ENCODE peak calls at places on chromosome 12, in four cellular contexts. G is HL-60, A is K562, L is HepG2. J is an unnamed sample.

GRCh38 chr12:118315821-118316220 is 56.9 kb downstream of the TAOK3 start:
- DNase-seq in G (no peak), A (no peak), L (no peak), J (no peak)

GRCh38 chr12:84131076-84131475 is 781.5 kb downstream of the SLC6A15 start:
- DNase-seq in G (no peak), A (no peak), L (no peak), J (no peak)

GRCh38 chr12:88448337-88448944 is 131.8 kb downstream of the KITLG start:
- DNase-seq in G (no peak), A (no peak), L (no peak), J (no peak)

GRCh38 chr12:72277415-72277814 is 5.2 kb downstream of the TRHDE start:
- DNase-seq in G (no peak), A (no peak), L (no peak), J (no peak)

GRCh38 chr12:46523446-46523845 is 150.9 kb upstream of the SLC38A2 start:
- DNase-seq in G (no peak), A (no peak), L (peak), J (no peak)

GRCh38 chr12:51819851-51820720 is 28.4 kb downstream of the FIGNL2 start:
- DNase-seq in G (no peak), A (no peak), L (no peak), J (no peak)

GRCh38 chr12:12533238-12533829 is 29.3 kb downstream of the DUSP16 start:
- DNase-seq in G (no peak), A (peak), L (peak), J (no peak)

GRCh38 chr12:53391667-53392244 is 11.8 kb downstream of the SP1 start:
- DNase-seq in G (no peak), A (no peak), L (no peak), J (no peak)

GRCh38 chr12:7951671-7952070 is 15.7 kb upstream of the SLC2A3 start:
- DNase-seq in G (no peak), A (no peak), L (no peak), J (no peak)

GRCh38 chr12:45504606-45505005 is 224.9 kb upstream of the ARID2 start:
- DNase-seq in G (no peak), A (no peak), L (no peak), J (no peak)

GRCh38 chr12:54389536-54390175 is 5.1 kb upstream of the ZNF385A start:
- DNase-seq in G (no peak), A (no peak), L (no peak), J (no peak)

GRCh38 chr12:57215668-57216013 is 953 bp upstream of the NXPH4 start:
- DNase-seq in G (no peak), A (no peak), L (no peak), J (no peak)

GRCh38 chr12:4909397-4909733 is 340 bp upstream of the KCNA1 start:
- DNase-seq in G (no peak), A (no peak), L (no peak), J (no peak)

GRCh38 chr12:119235352-119235751 is 56.6 kb downstream of the HSPB8 start:
- DNase-seq in G (no peak), A (peak), L (no peak), J (no peak)

GRCh38 chr12:84741727-84742126 is 170.9 kb downstream of the SLC6A15 start:
- DNase-seq in G (no peak), A (no peak), L (no peak), J (no peak)

GRCh38 chr12:88553941-88554658 is 26.2 kb downstream of the KITLG start:
- DNase-seq in G (no peak), A (no peak), L (peak), J (no peak)

GRCh38 chr12:29148065-29148957 is 767 bp upstream of the FAR2 start:
- DNase-seq in G (peak), A (peak), L (no peak), J (no peak)

GRCh38 chr12:63075376-63076000 is 75.5 kb downstream of the AVPR1A start:
- DNase-seq in G (no peak), A (no peak), L (no peak), J (no peak)

GRCh38 chr12:62438098-62438692 is 28.4 kb upstream of the MON2 start:
- DNase-seq in G (peak), A (peak), L (peak), J (peak)

GRCh38 chr12:70305794-70306193 is 60.3 kb upstream of the KCNMB4 start:
- DNase-seq in G (no peak), A (no peak), L (no peak), J (no peak)

GRCh38 chr12:33192226-33192625 is 247.4 kb downstream of the SYT10 start:
- DNase-seq in G (no peak), A (no peak), L (no peak), J (no peak)

GRCh38 chr12:75294797-75295196 is 35.3 kb downstream of the CAPS2 start:
- DNase-seq in G (no peak), A (no peak), L (no peak), J (no peak)

GRCh38 chr12:262817-263216 is at the start of gene SLC6A13:
- DNase-seq in G (no peak), A (no peak), L (no peak), J (no peak)

GRCh38 chr12:11797317-11797913 is 147.9 kb downstream of the ETV6 start:
- DNase-seq in G (peak), A (no peak), L (peak), J (no peak)

GRCh38 chr12:52735816-52736632 is 32.7 kb upstream of the KRT77 start:
- DNase-seq in G (no peak), A (no peak), L (no peak), J (no peak)

GRCh38 chr12:31106101-31106803 is 32.6 kb downstream of the DDX11 start:
- DNase-seq in G (no peak), A (no peak), L (no peak), J (no peak)

GRCh38 chr12:28993720-28994119 is 155.4 kb upstream of the FAR2 start:
- DNase-seq in G (no peak), A (no peak), L (no peak), J (no peak)

GRCh38 chr12:89383235-89384049 is 31.1 kb upstream of the DUSP6 start:
- DNase-seq in G (peak), A (no peak), L (peak), J (no peak)

DNA sequence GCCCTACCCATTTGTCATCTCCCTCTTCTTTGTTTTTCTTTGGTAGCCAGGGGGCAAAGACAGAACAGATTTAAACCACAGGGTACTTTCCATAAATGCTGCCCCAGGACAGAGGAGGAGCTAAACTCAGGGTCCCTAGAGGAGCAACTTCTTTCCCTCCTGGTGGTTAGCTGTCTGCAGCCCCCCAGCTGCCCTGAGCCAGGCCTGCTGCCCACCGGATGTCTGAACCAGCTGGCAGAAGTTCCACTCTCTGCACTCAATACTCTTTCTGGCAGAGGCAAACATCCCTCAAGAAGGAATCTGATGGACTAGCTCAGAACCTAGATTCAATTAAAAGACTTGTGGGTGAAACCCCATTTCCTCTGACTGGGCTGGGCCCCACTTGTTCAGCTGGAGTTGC is 10.7 kb downstream of the VDR start:
- DNase-seq in G (no peak), A (no peak), L (no peak), J (no peak)
- TF ChIP-seq GABPA in G (no peak), A (no peak), L (no peak), J (no peak)

GRCh38 chr12:104692335-104693218 is 235.8 kb downstream of the CHST11 start:
- DNase-seq in G (no peak), A (no peak), L (no peak), J (peak)
- TF ChIP-seq POLR2AphosphoS5 in G (no peak), A (no peak), L (no peak), J (no peak)

DNA sequence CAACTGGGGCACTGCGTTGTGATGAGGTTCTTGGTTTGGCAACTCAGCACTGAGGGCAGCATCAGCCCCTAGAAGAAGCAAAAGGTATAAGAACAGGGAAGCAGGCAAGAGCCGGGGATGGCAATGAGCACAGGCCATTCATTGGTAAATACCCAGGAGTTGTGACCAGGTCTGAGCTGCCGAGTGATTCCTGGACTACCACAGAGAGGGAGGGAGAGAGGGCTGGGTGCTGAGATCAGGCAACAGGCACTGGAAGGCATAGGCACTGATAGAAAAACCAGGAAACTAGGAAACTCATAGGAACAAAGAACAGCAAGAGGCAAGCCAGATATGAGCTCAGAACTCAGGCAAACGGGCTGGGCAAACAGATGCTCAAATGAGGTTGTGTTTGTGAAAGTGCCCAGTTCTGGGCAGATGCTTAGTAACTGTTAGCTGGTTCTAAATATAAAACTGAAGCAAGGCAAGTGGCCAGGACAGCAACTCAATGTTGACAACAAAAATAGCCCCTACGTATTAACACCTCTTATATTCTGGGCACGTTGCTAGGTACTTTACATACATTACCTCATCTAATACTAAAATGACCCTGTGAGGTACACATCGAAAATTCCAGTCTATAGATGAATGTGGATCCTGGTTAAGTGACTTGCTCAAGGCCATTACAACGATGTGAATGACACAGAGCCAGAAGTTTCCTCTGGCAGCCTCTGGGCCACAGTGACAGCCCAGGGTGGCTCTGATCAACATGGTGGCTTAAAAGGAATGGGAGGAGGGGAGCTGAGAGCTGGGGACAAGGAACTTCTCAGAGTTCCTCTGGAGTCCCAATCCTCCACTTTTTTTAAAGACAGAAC is 121.1 kb downstream of the PRMT8 start:
- DNase-seq in G (no peak), A (no peak), L (no peak), J (no peak)
- TF ChIP-seq GABPA in G (no peak), A (no peak), L (no peak), J (no peak)

GRCh38 chr12:124059752-124060151 is 86.7 kb downstream of the ZNF664 start:
- DNase-seq in G (no peak), A (no peak), L (no peak), J (no peak)
- TF ChIP-seq POLR2AphosphoS5 in G (no peak), A (no peak), L (no peak), J (no peak)

DNA sequence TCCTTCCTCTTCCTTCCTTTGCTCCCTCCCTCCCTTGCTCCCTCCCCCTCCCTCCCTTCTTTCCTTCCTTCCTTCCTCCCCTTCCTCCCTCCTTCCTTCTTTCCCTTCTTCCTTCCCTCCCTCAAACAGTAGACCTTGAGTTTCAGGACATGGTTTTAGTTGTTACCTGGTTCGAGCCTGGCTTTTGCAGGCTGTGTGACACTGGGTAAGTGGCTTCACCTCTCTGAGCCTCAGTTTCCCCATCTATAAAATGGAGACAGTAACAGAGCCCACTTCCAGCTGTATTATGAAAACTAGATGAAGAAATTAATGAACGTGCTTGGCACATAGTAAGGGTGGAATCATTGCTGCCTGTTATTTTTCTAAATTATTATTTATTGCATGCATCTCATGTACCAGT is 171.0 kb upstream of the LHX5 start:
- DNase-seq in G (no peak), A (no peak), L (no peak), J (no peak)
- TF ChIP-seq GABPA in G (no peak), A (no peak), L (no peak), J (no peak)

GRCh38 chr12:132619301-132620112 is 931 bp downstream of the P2RX2 start:
- DNase-seq in G (no peak), A (no peak), L (no peak), J (no peak)

GRCh38 chr12:132620113-132620892 is 1.7 kb downstream of the P2RX2 start:
- DNase-seq in G (no peak), A (no peak), L (no peak), J (no peak)

GRCh38 chr12:132621657-132622435 is 3.3 kb downstream of the P2RX2 start:
- DNase-seq in G (no peak), A (no peak), L (no peak), J (no peak)

GRCh38 chr12:132622437-132623071 is 4.0 kb downstream of the P2RX2 start:
- DNase-seq in G (no peak), A (no peak), L (no peak), J (no peak)

GRCh38 chr12:132620893-132621656 is 2.5 kb downstream of the P2RX2 start:
- DNase-seq in G (no peak), A (no peak), L (no peak), J (no peak)
- TF ChIP-seq POLR2AphosphoS5 in G (peak), A (peak), L (no peak), J (no peak)

DNA sequence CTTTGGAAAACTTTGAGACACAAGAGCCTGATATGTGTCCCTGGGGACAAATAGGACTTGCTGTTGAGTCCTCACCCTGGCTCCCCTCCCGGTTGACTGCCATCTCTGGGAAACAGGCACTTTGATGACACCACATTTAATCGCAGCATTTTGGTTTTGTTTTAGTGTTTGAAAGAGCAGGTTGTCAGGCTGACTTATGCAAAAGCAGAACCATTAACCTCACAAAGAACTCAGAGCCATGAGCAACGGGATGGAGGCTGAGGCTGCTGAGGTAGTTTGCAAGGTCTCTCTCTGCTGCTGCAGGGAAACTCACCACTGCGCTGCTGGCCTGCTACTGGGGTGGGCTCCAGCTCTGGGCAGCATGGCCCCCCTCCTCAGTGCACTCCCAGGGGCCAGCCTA is 69.4 kb upstream of the PRMT8 start:
- DNase-seq in G (no peak), A (no peak), L (no peak), J (no peak)
- TF ChIP-seq GABPA in G (no peak), A (no peak), L (no peak), J (no peak)